ENCODE peak calls at places on chromosomes 2 and 18, in five cellular contexts. One of them, this sample, is unnamed.
A peak's percentile ranks its signal among the peaks of the same experiment; 100 is the strongest.

GRCh38 chr2:135945521-135945920 is 39.9 kb downstream of the DARS1 start:
- DNase-seq in stomach: no peak
- DNase-seq in MM.1S: no peak
- DNase-seq in body of pancreas: no peak
- DNase-seq in GM12865: no peak
- DNase-seq in this sample: no peak

GRCh38 chr2:40914648-40915047 is 462.8 kb upstream of the SLC8A1 start:
- DNase-seq in body of pancreas: no peak
- DNase-seq in MM.1S: no peak
- DNase-seq in GM12865: no peak
- DNase-seq in stomach: no peak
- DNase-seq in this sample: no peak

GRCh38 chr2:115194623-115195022 is 752.2 kb downstream of the DPP10 start:
- DNase-seq in GM12865: no peak
- DNase-seq in body of pancreas: no peak
- DNase-seq in stomach: no peak
- DNase-seq in MM.1S: no peak
- DNase-seq in this sample: no peak

GRCh38 chr2:46979611-46980010 is 64.0 kb upstream of the MCFD2 start:
- DNase-seq in MM.1S: no peak
- DNase-seq in stomach: no peak
- DNase-seq in body of pancreas: no peak
- DNase-seq in GM12865: peak; percentile 51
- DNase-seq in this sample: no peak

GRCh38 chr2:198615972-198616371 is 811.6 kb downstream of the PLCL1 start:
- DNase-seq in MM.1S: no peak
- DNase-seq in stomach: no peak
- DNase-seq in GM12865: peak; percentile 4
- DNase-seq in body of pancreas: no peak
- DNase-seq in this sample: no peak

GRCh38 chr2:148645925-148646559 is 1.5 kb downstream of the EPC2 start:
- DNase-seq in GM12865: peak; percentile 90
- DNase-seq in body of pancreas: peak; percentile 29
- DNase-seq in stomach: peak; percentile 41
- DNase-seq in MM.1S: peak; percentile 91
- DNase-seq in this sample: peak; percentile 81

GRCh38 chr2:56134861-56135260 is 48.9 kb upstream of the CCDC85A start:
- DNase-seq in body of pancreas: no peak
- DNase-seq in GM12865: no peak
- DNase-seq in MM.1S: no peak
- DNase-seq in stomach: no peak
- DNase-seq in this sample: no peak

GRCh38 chr2:221997100-221997499 is 301.7 kb downstream of the PAX3 start:
- DNase-seq in stomach: no peak
- DNase-seq in GM12865: no peak
- DNase-seq in body of pancreas: no peak
- DNase-seq in MM.1S: no peak
- DNase-seq in this sample: no peak

GRCh38 chr2:241914542-241914941 is 45.0 kb downstream of the RTP5 start:
- DNase-seq in body of pancreas: no peak
- DNase-seq in stomach: peak; percentile 15
- DNase-seq in MM.1S: no peak
- DNase-seq in GM12865: no peak
- DNase-seq in this sample: no peak

GRCh38 chr2:105068387-105068786 is 30.5 kb downstream of the MRPS9 start:
- DNase-seq in stomach: no peak
- DNase-seq in body of pancreas: no peak
- DNase-seq in GM12865: no peak
- DNase-seq in MM.1S: no peak
- DNase-seq in this sample: no peak

GRCh38 chr2:109663721-109664120 is 49.6 kb downstream of the SOWAHC start:
- DNase-seq in stomach: no peak
- DNase-seq in MM.1S: no peak
- DNase-seq in GM12865: no peak
- DNase-seq in body of pancreas: no peak
- DNase-seq in this sample: no peak

GRCh38 chr2:218261424-218262273 is 834 bp downstream of the GPBAR1 start:
- DNase-seq in stomach: no peak
- DNase-seq in MM.1S: no peak
- DNase-seq in body of pancreas: no peak
- DNase-seq in GM12865: no peak
- DNase-seq in this sample: no peak

GRCh38 chr2:224271854-224272620 is 129.9 kb downstream of the FAM124B start:
- DNase-seq in MM.1S: no peak
- DNase-seq in GM12865: no peak
- DNase-seq in stomach: no peak
- DNase-seq in body of pancreas: no peak
- DNase-seq in this sample: no peak

GRCh38 chr2:170554278-170554955 is 160.7 kb upstream of the SP5 start:
- DNase-seq in MM.1S: no peak
- DNase-seq in stomach: peak; percentile 32
- DNase-seq in body of pancreas: peak; percentile 28
- DNase-seq in GM12865: no peak
- DNase-seq in this sample: no peak

GRCh38 chr18:41756141-41756540 is 198.9 kb upstream of the PIK3C3 start:
- DNase-seq in stomach: no peak
- DNase-seq in body of pancreas: no peak
- DNase-seq in MM.1S: no peak
- DNase-seq in GM12865: no peak
- DNase-seq in this sample: no peak

GRCh38 chr2:66494708-66495107 is 59.8 kb downstream of the MEIS1 start:
- DNase-seq in body of pancreas: peak; percentile 83
- DNase-seq in MM.1S: no peak
- DNase-seq in stomach: peak; percentile 76
- DNase-seq in GM12865: no peak
- DNase-seq in this sample: no peak

DNA sequence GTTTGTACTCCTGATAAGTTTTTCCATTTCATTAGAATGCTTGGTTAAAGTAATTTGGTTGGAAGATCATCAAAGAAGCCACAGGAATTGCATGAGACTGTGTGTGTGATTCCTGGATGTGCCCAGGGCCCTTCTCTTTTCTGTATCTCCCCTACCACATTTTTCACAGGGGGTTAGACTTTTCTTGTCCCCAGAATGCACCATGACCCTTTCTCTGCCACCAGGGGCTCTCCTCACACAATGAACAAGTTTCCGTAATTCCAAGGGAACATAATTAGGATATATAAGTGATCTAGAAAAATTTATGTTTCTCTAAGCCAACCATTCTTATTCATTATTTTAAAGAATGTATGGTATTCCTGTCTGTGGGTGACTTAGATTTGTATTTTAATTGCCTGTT is 291.8 kb downstream of the NEDD4L start:
- DNase-seq in GM12865: no peak
- DNase-seq in MM.1S: no peak
- DNase-seq in body of pancreas: no peak
- DNase-seq in stomach: no peak
- DNase-seq in this sample: no peak
- TF ChIP-seq CTCF in GM12865: no peak
- TF ChIP-seq CTCF in MM.1S: no peak
- TF ChIP-seq CTCF in body of pancreas: no peak
- TF ChIP-seq CTCF in stomach: no peak
- TF ChIP-seq CTCF in this sample: no peak

GRCh38 chr2:152171733-152172132 is 3.8 kb downstream of the STAM2 start:
- DNase-seq in body of pancreas: peak; percentile 40
- DNase-seq in stomach: no peak
- DNase-seq in MM.1S: no peak
- DNase-seq in GM12865: no peak
- DNase-seq in this sample: no peak

GRCh38 chr2:152175012-152175367 is 573 bp downstream of the STAM2 start:
- DNase-seq in stomach: no peak
- DNase-seq in GM12865: no peak
- DNase-seq in MM.1S: no peak
- DNase-seq in body of pancreas: no peak
- DNase-seq in this sample: no peak

GRCh38 chr2:152176113-152176714 is 651 bp upstream of the STAM2 start:
- DNase-seq in stomach: no peak
- DNase-seq in MM.1S: peak; percentile 20
- DNase-seq in body of pancreas: no peak
- DNase-seq in GM12865: peak; percentile 44
- DNase-seq in this sample: peak; percentile 39

GRCh38 chr2:152174574-152174973 is 989 bp downstream of the STAM2 start:
- DNase-seq in MM.1S: peak; percentile 9
- DNase-seq in stomach: no peak
- DNase-seq in GM12865: no peak
- DNase-seq in body of pancreas: no peak
- DNase-seq in this sample: no peak

DNA sequence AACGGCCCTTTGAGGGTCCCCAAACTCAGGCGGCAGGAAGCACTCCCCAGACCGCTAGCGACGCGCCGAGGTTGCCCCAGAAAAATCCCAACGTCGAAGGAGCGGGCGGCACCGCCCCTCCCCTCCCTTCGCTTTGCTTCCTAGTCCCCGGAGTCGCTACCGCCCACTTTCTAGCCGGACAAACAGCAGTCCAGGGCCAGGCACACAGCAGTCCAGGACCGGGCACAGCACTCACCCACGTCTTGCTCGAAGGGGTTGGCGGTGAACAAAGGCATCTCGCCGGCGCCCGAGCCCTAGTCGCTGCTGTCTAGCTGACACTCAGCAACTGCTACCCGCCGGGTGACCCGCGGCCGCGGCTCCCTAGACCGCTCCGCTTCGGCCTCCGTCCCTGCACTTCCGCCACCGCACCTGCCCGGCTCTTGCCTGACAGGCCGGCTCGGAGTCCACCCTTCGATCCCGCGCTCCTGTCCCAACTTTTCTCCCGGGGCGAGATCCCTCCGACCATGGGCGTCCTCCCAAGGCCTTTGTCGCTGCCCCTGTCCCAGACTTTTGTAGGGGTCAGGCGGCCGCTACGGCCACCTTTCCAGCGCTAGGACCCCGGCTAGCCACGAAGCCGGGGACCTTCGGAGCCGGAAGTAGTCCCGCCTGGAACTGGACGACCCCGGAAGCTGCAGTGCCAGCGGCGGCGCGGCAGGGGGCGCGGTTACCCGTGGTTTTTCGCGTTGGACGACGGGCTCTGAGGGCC is at the start of gene STAM2:
- DNase-seq in GM12865: peak; percentile 96
- DNase-seq in stomach: peak; percentile 94
- DNase-seq in body of pancreas: peak; percentile 94
- DNase-seq in MM.1S: peak; percentile 92
- DNase-seq in this sample: peak; percentile 92
- TF ChIP-seq CTCF in GM12865: peak; percentile 96
- TF ChIP-seq CTCF in stomach: peak; percentile 81
- TF ChIP-seq CTCF in body of pancreas: peak; percentile 98
- TF ChIP-seq CTCF in MM.1S: peak; percentile 89
- TF ChIP-seq CTCF in this sample: peak; percentile 96

GRCh38 chr2:38376683-38377500 is at the start of gene ATL2:
- DNase-seq in GM12865: peak; percentile 96
- DNase-seq in MM.1S: peak; percentile 95
- DNase-seq in stomach: peak; percentile 97
- DNase-seq in body of pancreas: peak; percentile 96
- DNase-seq in this sample: peak; percentile 96
- TF ChIP-seq CTCF in GM12865: peak; percentile 65
- TF ChIP-seq CTCF in MM.1S: peak; percentile 16
- TF ChIP-seq CTCF in stomach: no peak
- TF ChIP-seq CTCF in body of pancreas: peak; percentile 82
- TF ChIP-seq CTCF in this sample: peak; percentile 88

GRCh38 chr2:143720093-143720664 is 591.0 kb downstream of the ARHGAP15 start:
- DNase-seq in stomach: no peak
- DNase-seq in MM.1S: no peak
- DNase-seq in GM12865: no peak
- DNase-seq in body of pancreas: no peak
- DNase-seq in this sample: no peak
- TF ChIP-seq CTCF in stomach: no peak
- TF ChIP-seq CTCF in MM.1S: no peak
- TF ChIP-seq CTCF in GM12865: no peak
- TF ChIP-seq CTCF in body of pancreas: no peak
- TF ChIP-seq CTCF in this sample: no peak

GRCh38 chr18:70973626-70974025 is 684.8 kb downstream of the SOCS6 start:
- DNase-seq in stomach: no peak
- DNase-seq in MM.1S: no peak
- DNase-seq in body of pancreas: no peak
- DNase-seq in GM12865: no peak
- DNase-seq in this sample: no peak
- TF ChIP-seq CTCF in stomach: no peak
- TF ChIP-seq CTCF in MM.1S: no peak
- TF ChIP-seq CTCF in body of pancreas: no peak
- TF ChIP-seq CTCF in GM12865: no peak
- TF ChIP-seq CTCF in this sample: no peak

GRCh38 chr18:51656249-51656648 is 458.8 kb upstream of the MEX3C start:
- DNase-seq in body of pancreas: no peak
- DNase-seq in GM12865: no peak
- DNase-seq in MM.1S: no peak
- DNase-seq in stomach: no peak
- DNase-seq in this sample: no peak
- TF ChIP-seq CTCF in body of pancreas: no peak
- TF ChIP-seq CTCF in GM12865: no peak
- TF ChIP-seq CTCF in MM.1S: no peak
- TF ChIP-seq CTCF in stomach: no peak
- TF ChIP-seq CTCF in this sample: no peak

DNA sequence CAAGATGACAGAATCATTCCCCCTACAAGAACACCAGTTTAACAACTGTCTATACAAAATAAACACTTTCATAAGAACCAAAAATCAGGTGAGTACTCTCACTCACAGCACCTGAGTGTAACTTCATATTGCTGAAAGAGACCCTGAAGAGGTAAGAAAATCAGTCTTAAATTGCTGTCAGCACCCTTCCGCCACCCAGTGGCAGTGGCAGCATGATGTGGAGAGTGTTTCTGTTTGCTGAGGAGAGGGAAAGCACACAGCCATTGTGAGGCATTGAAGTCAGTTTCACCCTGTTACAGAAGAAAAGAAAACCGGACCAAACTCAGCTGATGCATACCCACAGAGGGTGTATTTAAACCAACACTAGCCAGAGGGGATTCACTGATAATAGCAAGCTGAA is 1240.8 kb upstream of the CRIM1 start:
- DNase-seq in stomach: no peak
- DNase-seq in body of pancreas: no peak
- DNase-seq in MM.1S: peak; percentile 60
- DNase-seq in GM12865: no peak
- DNase-seq in this sample: no peak
- TF ChIP-seq CTCF in stomach: no peak
- TF ChIP-seq CTCF in body of pancreas: peak; percentile 20
- TF ChIP-seq CTCF in MM.1S: peak; percentile 68
- TF ChIP-seq CTCF in GM12865: no peak
- TF ChIP-seq CTCF in this sample: peak; percentile 7

GRCh38 chr2:158459161-158460003 is 2.6 kb downstream of the PKP4 start:
- DNase-seq in MM.1S: no peak
- DNase-seq in GM12865: no peak
- DNase-seq in stomach: no peak
- DNase-seq in body of pancreas: no peak
- DNase-seq in this sample: no peak

GRCh38 chr2:158457092-158457825 is 507 bp downstream of the PKP4 start:
- DNase-seq in stomach: peak; percentile 65
- DNase-seq in GM12865: peak; percentile 69
- DNase-seq in MM.1S: peak; percentile 69
- DNase-seq in body of pancreas: peak; percentile 64
- DNase-seq in this sample: peak; percentile 59

GRCh38 chr2:158458617-158458920 is 1.8 kb downstream of the PKP4 start:
- DNase-seq in GM12865: no peak
- DNase-seq in stomach: no peak
- DNase-seq in MM.1S: no peak
- DNase-seq in body of pancreas: no peak
- DNase-seq in this sample: no peak

GRCh38 chr2:158456309-158457066 is at the start of the genes CCDC148 and PKP4:
- DNase-seq in stomach: peak; percentile 90
- DNase-seq in MM.1S: peak; percentile 94
- DNase-seq in GM12865: peak; percentile 94
- DNase-seq in body of pancreas: peak; percentile 87
- DNase-seq in this sample: peak; percentile 93

GRCh38 chr2:158457826-158458616 is 1.3 kb downstream of the PKP4 start:
- DNase-seq in MM.1S: peak; percentile 78
- DNase-seq in body of pancreas: peak; percentile 86
- DNase-seq in GM12865: peak; percentile 76
- DNase-seq in stomach: peak; percentile 90
- DNase-seq in this sample: peak; percentile 58
- TF ChIP-seq CTCF in MM.1S: peak; percentile 39
- TF ChIP-seq CTCF in body of pancreas: peak; percentile 69
- TF ChIP-seq CTCF in GM12865: peak; percentile 50
- TF ChIP-seq CTCF in stomach: no peak
- TF ChIP-seq CTCF in this sample: peak; percentile 43